ENCODE peak calls at places on chromosomes 11 and 22, in ten cellular contexts. M, W, Q, U, D, A, H, Y, F and B are unnamed samples.
A peak's percentile ranks its signal among the peaks of the same experiment; 100 is the strongest.

GRCh38 chr22:46453006-46453828 is 84.2 kb downstream of the CELSR1 start:
- DNase-seq in D (no peak), W (peak; percentile 85), F (peak; percentile 20), Q (no peak), A (no peak), U (no peak), Y (no peak), M (no peak), H (no peak), B (peak; percentile 72)

GRCh38 chr11:78100276-78101040 is 20.8 kb upstream of the NDUFC2 start:
- DNase-seq in H (no peak), W (no peak), Y (no peak), F (no peak), Q (no peak), A (no peak), U (no peak), M (no peak), D (no peak), B (no peak)

GRCh38 chr11:75562836-75563484 is 907 bp downstream of the SERPINH1 start:
- DNase-seq in H (peak; percentile 76), W (peak; percentile 57), M (peak; percentile 95), U (no peak), Y (peak; percentile 72), D (no peak), F (no peak), A (peak; percentile 81), Q (no peak), B (peak; percentile 64)

GRCh38 chr22:31871475-31871874 is 72.9 kb upstream of the YWHAH start:
- DNase-seq in H (no peak), M (no peak), F (no peak), Q (peak; percentile 1), W (no peak), A (no peak), Y (no peak), D (no peak), U (no peak), B (no peak)

GRCh38 chr22:44139773-44140172 is 41.0 kb upstream of the PARVG start:
- DNase-seq in Y (no peak), A (no peak), Q (no peak), H (no peak), U (no peak), W (no peak), D (no peak), F (no peak), M (no peak), B (no peak)

GRCh38 chr22:20464096-20464614 is 26.5 kb upstream of the SCARF2 start:
- DNase-seq in W (no peak), F (no peak), Q (peak; percentile 89), U (no peak), D (peak; percentile 52), H (no peak), A (no peak), M (no peak), Y (no peak), B (no peak)

GRCh38 chr11:119149371-119150275 is 771 bp downstream of the ABCG4 start:
- DNase-seq in M (peak; percentile 78), F (no peak), U (no peak), Q (no peak), H (no peak), D (no peak), Y (no peak), W (no peak), A (no peak), B (no peak)

GRCh38 chr22:22201185-22201924 is 43.2 kb upstream of the VPREB1 start:
- DNase-seq in F (no peak), Y (peak; percentile 15), H (no peak), A (no peak), U (no peak), D (peak; percentile 94), Q (peak; percentile 89), M (peak; percentile 49), W (peak; percentile 12), B (no peak)

GRCh38 chr11:93209476-93209875 is 11.7 kb upstream of the SLC36A4 start:
- DNase-seq in F (no peak), H (no peak), Q (no peak), W (no peak), A (no peak), Y (no peak), U (no peak), M (no peak), D (no peak), B (no peak)

GRCh38 chr11:72831521-72832300 is 17.5 kb downstream of the ATG16L2 start:
- DNase-seq in H (peak; percentile 54), M (peak; percentile 90), Q (peak; percentile 91), F (peak; percentile 87), Y (peak; percentile 80), D (peak; percentile 70), W (peak; percentile 73), A (peak; percentile 96), U (peak; percentile 88), B (peak; percentile 80)

GRCh38 chr11:77580712-77581337 is 8.9 kb upstream of the AQP11 start:
- DNase-seq in F (no peak), D (peak; percentile 68), Y (no peak), A (no peak), Q (no peak), U (no peak), W (peak; percentile 25), M (peak; percentile 66), H (peak; percentile 16), B (no peak)

GRCh38 chr22:36286096-36286957 is 33.4 kb downstream of the APOL1 start:
- DNase-seq in A (peak; percentile 93), W (peak; percentile 29), Y (peak; percentile 68), Q (peak; percentile 89), U (peak; percentile 83), D (peak; percentile 69), F (peak; percentile 70), M (peak; percentile 90), H (peak; percentile 61), B (peak; percentile 85)

GRCh38 chr11:130979386-130979972 is 63.2 kb upstream of the SNX19 start:
- DNase-seq in H (peak; percentile 34), Y (peak; percentile 20), U (no peak), D (peak; percentile 8), A (no peak), W (peak; percentile 14), M (peak; percentile 69), Q (no peak), F (no peak), B (no peak)

GRCh38 chr22:41848468-41848867 is 15.6 kb downstream of the SREBF2 start:
- DNase-seq in U (peak; percentile 73), Y (no peak), H (no peak), M (no peak), D (no peak), W (no peak), F (no peak), A (peak; percentile 69), Q (peak; percentile 85), B (no peak)

GRCh38 chr22:37632174-37633081 is 7.0 kb upstream of the SH3BP1 start:
- DNase-seq in H (no peak), Q (peak; percentile 85), M (no peak), W (no peak), U (no peak), Y (no peak), D (no peak), F (no peak), A (no peak), B (no peak)

GRCh38 chr22:37633082-37633692 is 6.3 kb upstream of the SH3BP1 start:
- DNase-seq in F (no peak), Q (peak; percentile 88), M (no peak), U (no peak), D (no peak), Y (no peak), W (no peak), H (no peak), A (no peak), B (no peak)

GRCh38 chr22:37629928-37630327 is 9.5 kb upstream of the SH3BP1 start:
- DNase-seq in W (no peak), F (no peak), A (no peak), Y (no peak), H (no peak), Q (peak; percentile 77), D (no peak), M (no peak), U (no peak), B (peak; percentile 17)

GRCh38 chr22:37630839-37631435 is 8.5 kb upstream of the SH3BP1 start:
- DNase-seq in W (no peak), F (no peak), Q (peak; percentile 73), U (no peak), D (no peak), A (peak; percentile 73), M (no peak), H (no peak), Y (no peak), B (peak; percentile 23)

GRCh38 chr22:37631448-37632173 is 7.9 kb upstream of the SH3BP1 start:
- DNase-seq in H (no peak), F (no peak), W (no peak), D (no peak), M (no peak), Q (peak; percentile 84), U (no peak), Y (no peak), A (no peak), B (no peak)
- H3K4me1 ChIP-seq in H (peaks cover 25% of the 10 kb centered on the region), F (peaks cover 13% of the 10 kb centered on the region), W (no peaks in the 10 kb centered on the region), D (peaks cover 44% of the 10 kb centered on the region), M (peaks cover 17% of the 10 kb centered on the region), Q (peaks cover 74% of the 10 kb centered on the region), U (peaks cover 54% of the 10 kb centered on the region), Y (peaks cover 25% of the 10 kb centered on the region), A (peaks cover 40% of the 10 kb centered on the region), B (peaks cover 14% of the 10 kb centered on the region)

DNA sequence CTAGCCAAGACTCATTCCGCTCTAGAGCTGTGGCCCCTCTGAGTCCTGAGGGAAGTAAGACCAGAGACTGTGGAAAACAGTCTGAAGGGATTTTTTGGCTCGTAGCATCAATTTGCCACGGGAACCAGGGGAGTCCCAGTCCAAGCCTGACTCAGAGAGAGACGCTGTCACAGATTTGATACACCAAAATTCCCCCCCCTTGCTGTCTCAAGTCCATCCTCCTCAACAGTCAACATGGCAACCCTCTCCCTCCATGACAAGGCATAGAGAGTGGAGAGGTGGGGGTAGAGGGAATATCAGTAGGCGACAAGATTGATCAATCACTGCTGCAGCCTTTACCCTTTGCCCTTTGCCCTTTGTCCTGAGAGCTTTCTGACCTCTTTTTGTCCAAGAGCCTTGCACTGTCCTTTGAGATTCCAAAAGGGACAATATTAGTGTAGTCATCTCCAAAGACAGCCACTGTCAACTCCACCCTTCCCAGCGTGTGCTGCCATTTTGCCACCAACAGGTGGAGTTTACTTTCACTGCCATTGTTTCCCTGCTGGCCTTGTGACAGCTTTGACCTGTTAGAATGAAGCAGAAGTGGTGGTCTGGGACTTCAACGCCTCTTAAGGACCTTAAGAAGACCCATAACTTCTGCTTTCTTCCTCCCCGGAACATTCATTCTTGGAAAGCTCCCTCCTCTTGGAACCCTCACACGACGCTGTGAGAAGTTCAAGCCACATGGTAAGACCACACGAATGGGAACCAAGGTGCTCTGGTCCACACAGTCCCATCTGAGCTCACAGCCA is 7.3 kb downstream of the SLC15A3 start:
- DNase-seq in Y (no peak), Q (no peak), W (no peak), M (no peak), D (no peak), H (no peak), A (no peak), U (no peak), F (no peak), B (no peak)
- TF ChIP-seq CTCF in Y (no peak), Q (peak; percentile 36), W (peak; percentile 27), M (peak; percentile 34), D (peak; percentile 63), H (no peak), A (peak; percentile 18), U (peak; percentile 14), F (no peak), B (no peak)

GRCh38 chr11:7239877-7240276 is 11.8 kb upstream of the SYT9 start:
- DNase-seq in H (no peak), F (no peak), D (no peak), M (peak; percentile 15), U (no peak), A (no peak), Q (no peak), Y (no peak), W (no peak), B (no peak)
- H3K27ac ChIP-seq in H (no peak overlapping the region), F (no peak overlapping the region), D (no peak overlapping the region), M (no peak overlapping the region), U (no peak overlapping the region), A (no peak overlapping the region), Q (no peak overlapping the region), Y (no peak overlapping the region), W (no peak overlapping the region), B (no peak overlapping the region)

GRCh38 chr11:86438685-86439084 is 64.0 kb downstream of the CCDC81 start:
- DNase-seq in H (peak; percentile 74), W (peak; percentile 69), M (no peak), Q (no peak), A (no peak), U (no peak), F (no peak), Y (peak; percentile 56), D (no peak), B (no peak)
- H3K4me1 ChIP-seq in H (peaks cover 4% of the 10 kb centered on the region), W (no peaks in the 10 kb centered on the region), M (no peaks in the 10 kb centered on the region), Q (no peaks in the 10 kb centered on the region), A (no peaks in the 10 kb centered on the region), U (no peaks in the 10 kb centered on the region), F (no peaks in the 10 kb centered on the region), Y (peaks cover 7% of the 10 kb centered on the region), D (no peaks in the 10 kb centered on the region), B (no peaks in the 10 kb centered on the region)